ENCODE peak calls at places on chromosome 20, in seven cellular contexts. W is mesenchymal stem cell; Y is CD8-positive, alpha-beta T cell; X is lower lobe of right lung; F is aorta; G is fibroblast of lung; H is heart left ventricle. V is an unnamed sample.

GRCh38 chr20:58694241-58695083 is 1.9 kb downstream of the NPEPL1 start:
- DNase-seq in F (no peak), H (no peak), W (no peak), G (no peak), Y (no peak), X (no peak), V (no peak)

GRCh38 chr20:36754656-36755222 is 8.8 kb upstream of the NDRG3 start:
- DNase-seq in G (peak), W (peak), X (no peak), F (no peak), Y (peak), H (peak), V (peak)

GRCh38 chr20:45436732-45437485 is 21.0 kb downstream of the PIGT start:
- DNase-seq in W (peak), Y (peak), F (peak), H (peak), G (peak), X (peak), V (peak)

GRCh38 chr20:59028812-59029211 is 3.3 kb downstream of the ATP5F1E start:
- DNase-seq in X (no peak), G (no peak), F (no peak), W (no peak), Y (no peak), H (no peak), V (no peak)

GRCh38 chr20:32524871-32525501 is 60.1 kb downstream of the NOL4L start:
- DNase-seq in G (no peak), X (peak), Y (no peak), H (peak), F (peak), W (no peak), V (peak)

GRCh38 chr20:47785900-47786762 is 850 bp upstream of the SULF2 start:
- DNase-seq in X (no peak), Y (no peak), H (peak), W (peak), G (peak), F (peak), V (peak)

GRCh38 chr20:34567885-34568865 is 9.7 kb downstream of the MAP1LC3A start:
- DNase-seq in G (no peak), W (no peak), X (no peak), F (no peak), Y (no peak), H (no peak), V (no peak)

GRCh38 chr20:23928788-23929187 is 49.2 kb upstream of the CST5 start:
- DNase-seq in X (no peak), Y (peak), H (no peak), W (no peak), F (no peak), G (no peak), V (no peak)

GRCh38 chr20:24382330-24382729 is 87.1 kb upstream of the SYNDIG1 start:
- DNase-seq in G (no peak), W (no peak), X (no peak), Y (no peak), H (no peak), F (peak), V (no peak)

GRCh38 chr20:1769491-1769890 is 111.9 kb upstream of the SIRPG start:
- DNase-seq in X (no peak), G (no peak), H (no peak), Y (no peak), W (no peak), F (no peak), V (no peak)

GRCh38 chr20:17949899-17950298 is 18.7 kb downstream of the SNX5 start:
- DNase-seq in X (no peak), G (no peak), Y (no peak), H (no peak), F (no peak), W (no peak), V (no peak)

GRCh38 chr20:62540504-62540903 is 64.7 kb upstream of the GATA5 start:
- DNase-seq in H (no peak), W (no peak), G (no peak), Y (no peak), F (no peak), X (no peak), V (no peak)

GRCh38 chr20:22908944-22909343 is 126.2 kb upstream of the SSTR4 start:
- DNase-seq in F (no peak), X (no peak), W (no peak), H (no peak), Y (no peak), G (no peak), V (no peak)

GRCh38 chr20:53774487-53775203 is 181.0 kb upstream of the ZNF217 start:
- DNase-seq in F (no peak), H (peak), Y (no peak), X (no peak), G (peak), W (peak), V (no peak)

GRCh38 chr20:35992713-35993335 is 24.4 kb downstream of the CNBD2 start:
- DNase-seq in H (peak), X (no peak), Y (no peak), F (no peak), G (peak), W (peak), V (no peak)

GRCh38 chr20:59676126-59676876 is 72.0 kb downstream of the PHACTR3 start:
- DNase-seq in G (no peak), Y (no peak), X (no peak), H (no peak), F (no peak), W (no peak), V (no peak)

GRCh38 chr20:38228436-38228835 is 32.1 kb downstream of the KIAA1755 start:
- DNase-seq in F (no peak), X (no peak), Y (no peak), G (no peak), W (no peak), H (no peak), V (no peak)

GRCh38 chr20:33209789-33210188 is 7.4 kb upstream of the BPIFA3 start:
- DNase-seq in H (peak), Y (no peak), X (peak), W (peak), G (peak), F (peak), V (no peak)

GRCh38 chr20:61100489-61100888 is 151.6 kb upstream of the CDH4 start:
- DNase-seq in H (no peak), X (no peak), W (no peak), Y (no peak), F (no peak), G (no peak), V (no peak)

GRCh38 chr20:38337561-38338140 is 8.6 kb upstream of the LBP start:
- DNase-seq in F (no peak), X (no peak), G (no peak), H (no peak), Y (no peak), W (peak), V (peak)

GRCh38 chr20:11178946-11179654 is 505.3 kb upstream of the JAG1 start:
- DNase-seq in F (no peak), W (peak), G (peak), H (no peak), X (no peak), Y (no peak), V (no peak)

GRCh38 chr20:17621229-17621968 is 51.5 kb downstream of the DSTN start:
- DNase-seq in H (no peak), Y (no peak), F (peak), W (no peak), G (no peak), X (peak), V (no peak)

GRCh38 chr20:23404196-23404595 is 17.1 kb downstream of the NAPB start:
- DNase-seq in G (peak), Y (no peak), W (peak), X (no peak), F (no peak), H (no peak), V (no peak)

GRCh38 chr20:36368400-36368799 is 62.3 kb downstream of the DLGAP4 start:
- DNase-seq in H (no peak), G (no peak), Y (no peak), W (no peak), F (no peak), X (no peak), V (no peak)

GRCh38 chr20:22762576-22763256 is 178.3 kb upstream of the FOXA2 start:
- DNase-seq in H (no peak), W (peak), G (no peak), F (no peak), Y (no peak), X (no peak), V (no peak)

GRCh38 chr20:13221313-13221672 is 219 bp downstream of the ISM1 start:
- DNase-seq in W (no peak), G (no peak), Y (no peak), F (no peak), X (no peak), H (no peak), V (no peak)

GRCh38 chr20:4873396-4873795 is 127.9 kb downstream of the SLC23A2 start:
- DNase-seq in X (no peak), G (no peak), W (no peak), Y (no peak), F (no peak), H (no peak), V (no peak)

GRCh38 chr20:13900506-13900905 is 89.9 kb downstream of the SEL1L2 start:
- DNase-seq in Y (no peak), W (no peak), F (no peak), G (no peak), X (no peak), H (no peak), V (no peak)

GRCh38 chr20:39605908-39606307 is 643.8 kb downstream of the DHX35 start:
- DNase-seq in H (no peak), G (no peak), X (no peak), Y (no peak), W (no peak), F (no peak), V (no peak)

GRCh38 chr20:51772236-51772635 is 4.0 kb upstream of the ATP9A start:
- DNase-seq in Y (no peak), G (no peak), X (no peak), H (no peak), W (no peak), F (no peak), V (no peak)

GRCh38 chr20:5919634-5920544 is 30.4 kb downstream of the TRMT6 start:
- DNase-seq in W (no peak), X (no peak), H (no peak), F (no peak), G (peak), Y (no peak), V (no peak)

GRCh38 chr20:45336530-45337366 is 11.5 kb downstream of the SDC4 start:
- DNase-seq in W (peak), X (no peak), H (peak), G (peak), F (peak), Y (no peak), V (no peak)

GRCh38 chr20:23149623-23150279 is 63.6 kb upstream of the CD93 start:
- DNase-seq in H (peak), G (no peak), W (no peak), Y (no peak), F (no peak), X (no peak), V (no peak)

GRCh38 chr20:5156670-5157448 is 30.1 kb downstream of the CDS2 start:
- DNase-seq in W (peak), X (no peak), F (no peak), G (peak), H (no peak), Y (no peak), V (no peak)

GRCh38 chr20:39004508-39004907 is 42.4 kb downstream of the DHX35 start:
- DNase-seq in F (no peak), W (no peak), G (no peak), H (no peak), Y (peak), X (peak), V (no peak)

GRCh38 chr20:4944918-4945317 is 56.4 kb downstream of the SLC23A2 start:
- DNase-seq in X (no peak), F (no peak), W (no peak), Y (no peak), H (no peak), G (no peak), V (no peak)

GRCh38 chr20:31544600-31544999 is 30.4 kb downstream of the HM13 start:
- DNase-seq in G (no peak), F (no peak), X (no peak), Y (no peak), W (no peak), H (no peak), V (no peak)

GRCh38 chr20:44080646-44081267 is 106.2 kb downstream of the JPH2 start:
- DNase-seq in X (no peak), F (peak), W (peak), Y (peak), G (peak), H (peak), V (peak)
- H3K27ac ChIP-seq in X (no peak), F (no peak), W (no peak), Y (no peak), G (peak), H (no peak), V (no peak)

GRCh38 chr20:56360133-56360898 is 1.5 kb downstream of the FAM210B start:
- DNase-seq in W (no peak), X (no peak), F (no peak), H (no peak), G (no peak), Y (no peak), V (no peak)
- H3K27ac ChIP-seq in W (no peak), X (peak), F (no peak), H (peak), G (peak), Y (no peak), V (peak)

DNA sequence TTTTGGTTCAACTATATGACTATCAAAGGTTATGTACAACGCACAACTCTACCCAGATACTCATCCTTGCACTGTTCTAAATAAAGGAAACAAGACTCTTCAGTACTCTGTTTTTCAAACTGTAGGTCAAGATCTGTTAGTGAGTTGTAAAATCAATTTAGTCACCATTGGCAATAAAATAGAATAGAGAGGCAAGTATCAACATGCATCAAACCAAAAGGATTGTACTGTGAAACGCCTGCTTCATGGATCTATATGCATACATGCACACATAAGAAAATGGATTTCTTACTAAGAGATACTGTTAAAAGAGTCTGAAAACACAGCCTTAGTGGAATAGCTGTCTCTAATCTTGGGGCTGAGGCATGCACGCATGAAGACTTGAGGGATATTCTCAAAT is 10.5 kb upstream of the LZTS3 start:
- DNase-seq in X (no peak), W (no peak), H (no peak), Y (no peak), G (no peak), F (no peak), V (no peak)
- H3K27ac ChIP-seq in X (no peak), W (no peak), H (no peak), Y (no peak), G (no peak), F (no peak), V (no peak)

GRCh38 chr20:41160686-41161085 is 23.3 kb downstream of the PLCG1 start:
- DNase-seq in F (no peak), Y (no peak), X (no peak), W (no peak), H (no peak), G (no peak), V (no peak)

GRCh38 chr20:41159547-41159946 is 22.2 kb downstream of the PLCG1 start:
- DNase-seq in H (no peak), F (no peak), W (no peak), X (no peak), Y (no peak), G (no peak), V (no peak)

GRCh38 chr20:41163821-41164220 is 26.5 kb downstream of the PLCG1 start:
- DNase-seq in Y (no peak), G (no peak), H (no peak), F (peak), X (no peak), W (no peak), V (no peak)

GRCh38 chr20:41162396-41162795 is 25.1 kb downstream of the PLCG1 start:
- DNase-seq in W (no peak), G (no peak), F (no peak), X (no peak), H (no peak), Y (no peak), V (no peak)

DNA sequence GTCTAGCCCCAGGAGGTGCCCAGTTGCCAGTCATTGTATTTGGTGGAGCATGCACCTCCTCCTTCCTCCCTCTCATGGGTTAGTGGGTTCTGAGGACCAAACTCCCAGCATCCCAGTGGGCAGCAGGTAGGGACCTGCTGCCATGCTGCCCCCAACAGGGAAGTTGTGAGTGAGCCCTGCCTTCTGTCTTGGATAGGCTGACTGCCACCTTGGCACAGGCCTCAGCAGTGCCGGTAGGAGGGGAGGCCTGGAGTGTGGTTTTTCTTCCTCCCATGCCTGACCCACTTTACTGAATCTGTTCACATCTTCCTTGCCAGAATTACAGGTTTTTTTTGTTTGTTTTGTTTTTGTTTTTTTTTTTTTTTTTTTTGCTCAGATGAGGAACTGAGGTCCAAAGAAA is 24.5 kb downstream of the PLCG1 start:
- DNase-seq in W (no peak), H (no peak), G (no peak), F (peak), Y (no peak), X (no peak), V (no peak)
- H3K27ac ChIP-seq in W (no peak), H (no peak), G (no peak), F (no peak), Y (peak), X (peak), V (no peak)

GRCh38 chr20:63877755-63878470 is 12.8 kb downstream of the TPD52L2 start:
- DNase-seq in Y (no peak), G (no peak), H (no peak), F (no peak), W (no peak), X (no peak), V (no peak)

GRCh38 chr20:63868264-63868663 is 3.2 kb downstream of the TPD52L2 start:
- DNase-seq in Y (no peak), W (no peak), F (no peak), X (no peak), H (no peak), G (no peak), V (no peak)

GRCh38 chr20:63876489-63877036 is 11.5 kb downstream of the TPD52L2 start:
- DNase-seq in X (no peak), W (no peak), H (no peak), F (no peak), G (no peak), Y (no peak), V (no peak)

GRCh38 chr20:63874254-63874653 is 9.2 kb downstream of the TPD52L2 start:
- DNase-seq in G (no peak), F (no peak), H (no peak), W (no peak), Y (no peak), X (no peak), V (no peak)

DNA sequence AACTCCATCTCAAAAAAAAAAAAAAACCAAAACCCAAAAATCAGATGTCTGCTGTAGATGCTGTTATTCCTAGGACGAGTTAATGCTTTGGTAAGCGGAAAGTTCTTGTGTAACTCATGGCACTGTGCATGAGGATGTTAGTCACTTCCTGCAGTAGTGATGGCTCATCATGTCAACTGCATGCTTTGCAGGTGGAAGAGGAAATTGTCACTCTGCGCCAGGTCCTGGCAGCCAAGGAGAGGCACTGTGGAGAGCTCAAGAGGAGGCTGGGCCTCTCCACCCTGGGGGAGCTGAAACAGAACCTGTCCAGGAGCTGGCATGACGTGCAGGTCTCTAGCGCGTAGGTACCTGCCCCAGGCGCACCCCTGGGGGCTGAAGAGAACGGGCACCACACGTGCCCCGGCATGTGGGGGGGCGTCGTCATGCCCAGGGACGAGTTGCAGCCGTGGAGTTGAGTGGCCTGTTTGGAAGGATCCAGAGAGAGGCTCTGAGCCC is 8.5 kb downstream of the TPD52L2 start:
- DNase-seq in H (peak), G (peak), W (peak), F (peak), Y (no peak), X (peak), V (no peak)
- H3K27ac ChIP-seq in H (peak), G (peak), W (no peak), F (no peak), Y (no peak), X (peak), V (no peak)

GRCh38 chr20:19025430-19026120 is 186.9 kb upstream of the SLC24A3 start:
- DNase-seq in X (no peak), G (no peak), Y (no peak), H (no peak), F (no peak), W (no peak), V (no peak)

GRCh38 chr20:19024296-19025035 is 188.0 kb upstream of the SLC24A3 start:
- DNase-seq in F (no peak), X (no peak), W (no peak), H (no peak), G (no peak), Y (no peak), V (no peak)

GRCh38 chr20:19026121-19026878 is 186.1 kb upstream of the SLC24A3 start:
- DNase-seq in W (no peak), X (no peak), H (peak), Y (no peak), F (peak), G (no peak), V (no peak)

GRCh38 chr20:19026901-19027644 is 185.4 kb upstream of the SLC24A3 start:
- DNase-seq in F (no peak), X (no peak), W (no peak), H (no peak), Y (no peak), G (no peak), V (no peak)

DNA sequence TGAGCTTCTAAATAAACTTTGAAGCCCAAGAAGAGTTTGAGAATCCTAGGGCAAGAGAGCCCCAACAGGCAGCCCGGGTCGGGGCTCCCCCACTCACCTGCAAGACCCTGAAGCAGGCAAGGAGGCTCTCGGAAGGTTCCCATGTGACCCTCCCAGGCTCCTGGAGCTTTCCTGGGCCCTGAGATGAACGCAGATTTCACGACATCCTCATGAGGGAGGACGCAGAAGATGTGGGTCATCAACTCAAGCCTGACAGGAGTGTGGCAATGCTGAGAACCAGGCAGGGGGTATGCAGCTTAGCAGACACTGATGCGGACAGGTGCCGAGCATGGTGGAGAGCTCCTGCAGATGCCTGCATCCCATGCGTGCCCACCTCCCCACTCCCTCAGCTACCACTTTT is 184.5 kb upstream of the SLC24A3 start:
- DNase-seq in F (no peak), Y (no peak), W (no peak), X (no peak), H (no peak), G (no peak), V (no peak)
- H3K27ac ChIP-seq in F (no peak), Y (no peak), W (no peak), X (no peak), H (no peak), G (no peak), V (no peak)